ENCODE peak calls at places on chromosomes 3 and 15, in nine cellular contexts. G, I, W, K, U, M, X, F and Y are unnamed samples.
A peak's percentile ranks its signal among the peaks of the same experiment; 100 is the strongest.

GRCh38 chr15:78033864-78034263 is 43.6 kb downstream of the TBC1D2B start:
- DNase-seq in I (no peak), M (no peak), G (peak; percentile 33), X (no peak), U (no peak), K (no peak), F (no peak), W (no peak), Y (no peak)

GRCh38 chr3:15585111-15585844 is 16.1 kb downstream of the HACL1 start:
- DNase-seq in I (peak; percentile 90), X (no peak), M (no peak), U (no peak), F (no peak), G (no peak), W (no peak), K (no peak), Y (no peak)

GRCh38 chr3:55405436-55405835 is 81.7 kb downstream of the WNT5A start:
- DNase-seq in U (peak; percentile 18), X (no peak), M (peak; percentile 23), W (no peak), K (no peak), G (peak; percentile 35), F (peak; percentile 37), I (peak; percentile 8), Y (no peak)

GRCh38 chr15:35445891-35446290 is 100.1 kb downstream of the DPH6 start:
- DNase-seq in M (peak; percentile 65), X (no peak), I (no peak), F (no peak), U (no peak), G (no peak), K (no peak), W (no peak), Y (no peak)

GRCh38 chr3:81270603-81271371 is 490.7 kb downstream of the GBE1 start:
- DNase-seq in F (no peak), U (no peak), X (no peak), K (no peak), I (no peak), G (no peak), M (no peak), W (no peak), Y (no peak)

GRCh38 chr3:71905426-71905825 is 120.5 kb upstream of the PROK2 start:
- DNase-seq in X (no peak), W (peak; percentile 46), I (no peak), U (no peak), K (no peak), G (no peak), F (no peak), M (no peak), Y (peak; percentile 47)

GRCh38 chr3:170277833-170278586 is 55.8 kb downstream of the PRKCI start:
- DNase-seq in K (no peak), W (no peak), X (no peak), M (no peak), I (no peak), U (peak; percentile 41), G (no peak), F (no peak), Y (no peak)

GRCh38 chr3:71310595-71311319 is 272.8 kb downstream of the FOXP1 start:
- DNase-seq in I (peak; percentile 78), K (no peak), U (peak; percentile 59), F (no peak), G (peak; percentile 39), W (no peak), X (no peak), M (no peak), Y (no peak)

GRCh38 chr3:17478673-17479072 is 263.8 kb downstream of the TBC1D5 start:
- DNase-seq in X (no peak), F (no peak), I (peak; percentile 67), U (peak; percentile 33), G (peak; percentile 83), K (no peak), M (peak; percentile 96), W (no peak), Y (no peak)

GRCh38 chr15:73560501-73561117 is 72.6 kb downstream of the NPTN start:
- DNase-seq in I (peak; percentile 89), X (no peak), F (peak; percentile 71), U (peak; percentile 77), M (peak; percentile 78), G (peak; percentile 89), W (no peak), K (no peak), Y (peak; percentile 20)

GRCh38 chr3:52036222-52036694 is 20.1 kb downstream of the DUSP7 start:
- DNase-seq in K (no peak), I (no peak), U (no peak), W (no peak), M (no peak), G (no peak), X (no peak), F (no peak), Y (peak; percentile 46)

GRCh38 chr3:169666501-169667379 is 3.2 kb upstream of the MECOM start:
- DNase-seq in G (no peak), W (no peak), X (no peak), M (peak; percentile 16), F (peak; percentile 30), U (peak; percentile 32), K (no peak), I (no peak), Y (no peak)

GRCh38 chr3:19573644-19574043 is 360.4 kb downstream of the EFHB start:
- DNase-seq in G (no peak), W (no peak), F (no peak), X (no peak), U (no peak), I (no peak), M (no peak), K (no peak), Y (no peak)

GRCh38 chr3:170714151-170714550 is 128.3 kb upstream of the SLC7A14 start:
- DNase-seq in G (peak; percentile 47), F (no peak), X (no peak), W (no peak), I (peak; percentile 77), K (no peak), U (peak; percentile 82), M (peak; percentile 68), Y (no peak)

GRCh38 chr15:92887869-92888268 is 12.3 kb upstream of the CHD2 start:
- DNase-seq in K (no peak), I (no peak), X (no peak), G (no peak), F (no peak), U (no peak), W (no peak), M (no peak), Y (no peak)

DNA sequence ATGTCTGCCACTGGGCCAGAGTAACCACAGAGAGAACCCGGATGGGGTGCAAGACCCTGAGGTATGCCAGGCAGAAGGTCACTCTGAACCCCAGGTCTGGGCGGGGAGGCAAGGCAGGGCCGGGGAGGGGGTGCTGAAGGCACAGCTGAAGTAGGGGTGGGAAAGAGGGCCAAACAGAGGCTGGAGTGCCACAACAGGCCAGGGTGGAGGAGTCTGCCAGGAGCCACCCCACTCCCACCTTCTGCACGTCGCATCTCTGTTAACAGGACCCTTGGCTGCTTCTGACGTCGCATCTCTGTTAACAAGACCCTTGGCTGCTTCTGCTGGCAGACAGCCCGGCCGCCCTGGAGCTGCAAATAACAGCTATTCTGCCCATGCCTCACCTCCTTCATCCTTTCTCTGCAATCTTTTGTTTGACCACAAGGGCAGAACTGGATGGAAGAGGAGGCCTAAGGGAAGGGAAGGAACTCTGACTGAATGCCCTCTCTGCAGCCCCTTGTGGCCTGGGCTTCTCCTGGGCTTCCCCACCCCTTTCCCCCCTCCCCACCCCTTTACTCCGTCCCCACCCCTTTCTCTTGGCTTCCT is 20.6 kb upstream of the FBLN2 start:
- DNase-seq in K (no peak), U (no peak), X (no peak), M (no peak), I (peak; percentile 60), F (peak; percentile 45), W (no peak), G (peak; percentile 46), Y (no peak)
- TF ChIP-seq CTCF in K (peak; percentile 46), U (peak; percentile 42), X (no peak), M (peak; percentile 17), I (peak; percentile 70), F (peak; percentile 45), W (no peak), G (peak; percentile 46), Y (no peak)

DNA sequence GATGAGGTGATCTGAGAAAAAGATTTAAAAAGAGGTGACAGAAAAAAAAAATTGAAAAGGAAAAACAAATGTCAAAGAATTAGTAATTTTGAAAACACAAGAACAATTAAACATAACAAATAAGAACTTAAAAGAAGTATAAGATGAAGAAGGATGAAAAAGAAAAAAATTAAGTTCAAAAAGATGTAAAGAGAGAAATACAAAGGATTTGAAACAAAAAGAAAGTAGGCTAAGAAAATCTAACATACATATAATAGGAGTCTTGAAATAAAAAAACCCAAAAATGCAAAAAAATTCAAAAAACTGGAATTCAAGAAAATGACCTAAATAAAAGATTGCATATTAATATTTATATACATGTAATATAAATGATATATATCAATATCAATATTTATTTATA is 949.2 kb downstream of the MCTP2 start:
- DNase-seq in K (no peak), U (no peak), X (no peak), W (no peak), G (no peak), F (no peak), M (no peak), I (no peak), Y (no peak)
- TF ChIP-seq CTCF in K (no peak), U (no peak), X (no peak), W (no peak), G (no peak), F (no peak), M (no peak), I (no peak), Y (no peak)

DNA sequence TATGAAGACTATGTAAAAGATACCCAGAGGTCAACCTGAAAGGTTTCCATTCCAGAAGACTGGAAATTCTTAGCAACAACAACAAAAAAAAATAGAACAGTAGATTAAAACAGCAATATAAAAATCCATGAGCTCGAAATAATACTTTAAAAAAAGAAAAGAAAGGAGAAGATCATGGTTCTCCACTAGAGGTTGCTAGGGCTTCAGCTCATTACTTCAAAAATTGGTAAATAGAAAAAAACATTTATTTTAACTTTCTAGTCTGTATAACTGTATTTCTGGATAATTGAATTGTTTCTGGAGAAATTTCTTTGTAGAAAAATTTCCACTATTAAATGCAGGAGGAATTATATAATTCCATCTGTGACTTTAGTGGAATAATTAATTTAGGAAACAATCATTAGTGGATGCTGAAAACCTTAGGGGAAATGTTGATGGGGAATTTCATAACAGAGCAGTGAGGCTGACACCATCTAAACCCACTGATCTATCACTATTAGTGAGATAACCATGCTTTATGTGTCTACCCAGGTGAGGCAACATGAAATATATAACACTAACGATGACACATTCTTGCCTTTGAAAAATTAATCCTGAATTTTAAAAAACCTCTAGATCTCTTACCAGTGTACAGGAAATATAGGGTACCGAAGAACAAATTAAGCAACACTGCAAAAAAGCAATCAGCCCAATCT is 62.5 kb upstream of the SNRK start:
- DNase-seq in I (peak; percentile 46), K (no peak), U (peak; percentile 26), M (no peak), X (no peak), W (no peak), G (peak; percentile 64), F (no peak), Y (no peak)
- TF ChIP-seq CTCF in I (peak; percentile 59), K (no peak), U (peak; percentile 53), M (peak; percentile 11), X (no peak), W (peak; percentile 77), G (peak; percentile 64), F (peak; percentile 44), Y (peak; percentile 36)

DNA sequence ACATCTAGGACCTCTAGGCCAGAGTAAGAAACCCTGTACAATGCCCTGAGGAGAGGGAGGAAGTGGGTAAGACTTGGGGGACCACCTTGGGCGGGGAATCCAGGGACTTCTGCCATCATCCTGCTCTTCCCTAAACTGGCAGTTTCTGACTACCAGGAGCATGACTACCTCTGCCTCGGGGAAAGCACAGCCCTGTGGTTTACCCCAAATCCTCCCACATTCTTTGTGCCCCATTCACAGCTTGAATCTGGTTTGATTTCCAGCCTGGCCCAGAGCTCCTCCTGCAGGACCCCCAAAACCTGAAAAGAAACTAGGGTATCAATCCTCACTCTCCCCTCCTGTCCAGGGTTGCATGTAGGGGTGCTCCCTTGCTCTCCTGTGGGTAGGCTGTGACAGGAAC is 4.7 kb downstream of the C3orf18 start:
- DNase-seq in X (no peak), U (peak; percentile 21), G (peak; percentile 11), W (no peak), F (no peak), K (no peak), M (peak; percentile 86), I (peak; percentile 39), Y (no peak)
- TF ChIP-seq CTCF in X (no peak), U (no peak), G (no peak), W (no peak), F (no peak), K (no peak), M (peak; percentile 3), I (no peak), Y (no peak)